ENCODE peak calls at places on chromosomes 3 and 15, in seven cellular contexts. D is A549, O is left ventricle myocardium inferior, M is PC-3, A is left lung, W is fibroblast of pulmonary artery, U is MCF 10A. K is an unnamed sample.

GRCh38 chr3:171101982-171102610 is 75.6 kb upstream of the SLC2A2 start:
- DNase-seq in U (peak; percentile 53), O (no peak), D (no peak), A (no peak), W (peak; percentile 71), M (peak; percentile 66), K (peak; percentile 45)

GRCh38 chr3:153614563-153614962 is 452.5 kb downstream of the RAP2B start:
- DNase-seq in A (no peak), M (no peak), O (no peak), W (peak; percentile 92), U (peak; percentile 96), D (no peak), K (peak; percentile 80)

GRCh38 chr3:138186803-138187295 is 252 bp upstream of the ARMC8 start:
- DNase-seq in U (peak; percentile 87), A (peak; percentile 92), W (peak; percentile 91), D (peak; percentile 91), O (peak; percentile 93), M (peak; percentile 81), K (peak; percentile 98)

GRCh38 chr15:64931381-64931780 is 19.7 kb downstream of the ANKDD1A start:
- DNase-seq in W (no peak), D (no peak), O (no peak), U (no peak), M (no peak), A (no peak), K (no peak)

GRCh38 chr3:129892486-129892856 is 1.0 kb downstream of the TMCC1 start:
- DNase-seq in M (no peak), A (no peak), D (no peak), U (no peak), W (no peak), O (no peak), K (no peak)

GRCh38 chr3:125511420-125512094 is 8.4 kb downstream of the SNX4 start:
- DNase-seq in W (no peak), A (no peak), M (no peak), O (no peak), D (no peak), U (no peak), K (no peak)

GRCh38 chr15:98063871-98064270 is 103.4 kb downstream of the ARRDC4 start:
- DNase-seq in W (no peak), U (no peak), A (no peak), M (no peak), D (no peak), O (no peak), K (no peak)

GRCh38 chr3:126956866-126957650 is 25.9 kb upstream of the PLXNA1 start:
- DNase-seq in A (peak; percentile 27), O (peak; percentile 8), W (no peak), U (no peak), D (no peak), M (no peak), K (peak; percentile 70)

GRCh38 chr3:22542311-22542710 is 660.8 kb upstream of the UBE2E2 start:
- DNase-seq in U (peak; percentile 58), D (no peak), A (no peak), W (peak; percentile 2), O (no peak), M (peak; percentile 79), K (peak; percentile 6)

GRCh38 chr15:62439543-62440016 is 274.5 kb upstream of the C2CD4B start:
- DNase-seq in M (no peak), W (peak; percentile 42), O (no peak), U (no peak), A (no peak), D (no peak), K (no peak)

GRCh38 chr15:53808058-53808703 is 48.7 kb upstream of the WDR72 start:
- DNase-seq in A (no peak), D (peak; percentile 3), M (peak; percentile 13), O (no peak), U (peak; percentile 12), W (peak; percentile 6), K (peak; percentile 36)

GRCh38 chr15:87863152-87863551 is 393.4 kb downstream of the NTRK3 start:
- DNase-seq in D (no peak), W (peak; percentile 38), M (no peak), U (no peak), A (no peak), O (no peak), K (peak; percentile 12)

GRCh38 chr3:13587442-13587841 is 38.5 kb downstream of the FBLN2 start:
- DNase-seq in O (no peak), U (no peak), D (no peak), A (no peak), M (no peak), W (no peak), K (no peak)

GRCh38 chr15:100101389-100102089 is 240.2 kb downstream of the ADAMTS17 start:
- DNase-seq in D (no peak), M (no peak), A (no peak), O (no peak), W (no peak), U (no peak), K (no peak)

GRCh38 chr3:46628980-46629379 is 16.7 kb downstream of the FAM240A start:
- DNase-seq in M (no peak), W (no peak), D (no peak), O (no peak), A (no peak), U (no peak), K (no peak)

GRCh38 chr15:77354064-77354463 is 65.8 kb downstream of the PEAK1 start:
- DNase-seq in D (peak; percentile 26), M (peak; percentile 63), O (no peak), U (peak; percentile 69), W (no peak), A (no peak), K (peak; percentile 48)

GRCh38 chr3:52331906-52332305 is 15.8 kb downstream of the DNAH1 start:
- DNase-seq in U (no peak), D (no peak), O (no peak), W (no peak), M (no peak), A (no peak), K (no peak)

GRCh38 chr3:48716508-48716981 is 476 bp downstream of the IP6K2 start:
- DNase-seq in D (no peak), A (peak; percentile 35), U (no peak), W (no peak), O (no peak), M (no peak), K (no peak)

GRCh38 chr3:117016359-117016758 is 306.8 kb downstream of the TUSC7 start:
- DNase-seq in O (no peak), M (no peak), A (no peak), D (no peak), W (no peak), U (no peak), K (no peak)

GRCh38 chr15:98725874-98726273 is 77.5 kb downstream of the IGF1R start:
- DNase-seq in A (no peak), D (no peak), U (no peak), O (no peak), W (no peak), M (no peak), K (no peak)

DNA sequence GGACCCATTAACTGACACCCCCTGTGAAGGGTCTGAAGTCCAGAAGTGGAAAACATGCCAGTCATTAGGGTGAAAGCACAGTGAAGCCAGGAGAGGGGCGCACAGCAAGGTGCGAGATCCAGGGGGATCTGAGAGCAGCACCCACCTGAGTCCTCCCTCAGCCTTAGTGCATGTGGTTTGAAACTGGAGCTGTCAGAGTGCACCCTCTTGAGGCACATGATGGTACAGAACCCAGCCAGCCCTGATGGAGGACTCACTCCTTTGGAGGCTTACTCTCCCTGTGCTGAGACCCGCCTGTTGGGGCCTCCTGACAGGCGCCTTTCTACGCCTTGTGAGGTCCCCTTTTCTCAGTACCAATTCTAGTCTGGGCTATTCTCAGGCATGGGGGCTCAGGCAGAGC is 77.8 kb downstream of the IL20RB start:
- DNase-seq in O (no peak), U (peak; percentile 31), A (no peak), M (peak; percentile 45), D (peak; percentile 28), W (peak; percentile 29), K (no peak)
- TF ChIP-seq CTCF in O (peak; percentile 25), U (no peak), A (no peak), M (peak; percentile 29), D (peak; percentile 18), W (peak; percentile 48), K (no peak)

DNA sequence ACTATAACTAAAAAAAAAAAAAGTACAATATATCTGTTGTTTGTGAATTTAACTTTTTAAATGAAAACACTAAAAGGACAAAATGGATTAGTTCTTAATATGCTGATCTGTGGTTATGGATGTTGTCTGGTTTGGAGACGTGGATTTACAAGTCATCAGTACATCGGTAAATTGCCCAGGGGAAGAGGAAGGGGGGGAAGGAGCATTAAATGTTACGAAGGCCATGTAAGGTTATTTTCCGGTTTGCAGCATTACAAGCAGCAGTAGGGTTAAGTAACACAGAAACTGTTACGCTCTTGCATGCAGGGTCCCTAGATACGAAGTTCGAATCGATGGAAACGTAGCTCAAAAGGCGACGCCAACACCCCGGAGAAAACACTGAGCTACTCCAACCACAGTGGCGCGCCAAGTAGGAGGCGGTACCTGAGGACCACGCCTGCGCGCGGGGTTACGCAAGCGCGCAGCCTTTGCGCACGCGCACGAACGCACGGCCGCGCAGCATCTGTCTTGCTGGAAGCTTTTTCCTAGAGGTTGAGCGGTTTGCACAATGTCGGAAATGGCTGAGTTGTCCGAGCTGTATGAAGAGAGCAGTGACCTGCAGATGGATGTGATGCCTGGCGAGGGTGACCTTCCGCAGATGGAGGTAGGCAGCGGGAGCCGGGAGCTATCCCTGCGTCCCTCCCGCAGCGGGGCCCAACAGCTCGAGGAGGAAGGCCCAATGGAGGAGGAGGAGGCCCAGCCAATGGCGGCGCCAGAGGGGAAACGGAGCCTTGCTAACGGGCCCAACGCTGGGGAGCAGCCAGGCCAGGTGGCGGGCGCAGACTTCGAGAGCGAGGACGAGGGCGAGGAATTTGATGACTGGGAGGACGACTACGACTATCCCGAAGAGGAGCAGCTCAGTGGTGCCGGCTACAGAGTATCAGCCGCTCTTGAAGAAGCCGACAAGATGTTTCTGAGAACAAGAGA is at the start of gene EID1:
- DNase-seq in O (peak; percentile 92), D (peak; percentile 54), W (peak; percentile 98), M (peak; percentile 92), A (peak; percentile 92), U (peak; percentile 92), K (peak; percentile 94)
- TF ChIP-seq CTCF in O (no peak), D (no peak), W (no peak), M (no peak), A (no peak), U (no peak), K (no peak)

GRCh38 chr15:96657096-96657495 is 326.6 kb downstream of the NR2F2 start:
- DNase-seq in O (no peak), M (no peak), W (no peak), U (no peak), A (no peak), D (no peak), K (no peak)
- TF ChIP-seq CTCF in O (no peak), M (no peak), W (no peak), U (peak; percentile 7), A (no peak), D (no peak), K (no peak)

GRCh38 chr3:174159629-174160028 is 699.5 kb upstream of the NAALADL2 start:
- DNase-seq in M (no peak), A (no peak), D (no peak), O (no peak), W (no peak), U (no peak), K (no peak)
- TF ChIP-seq CTCF in M (no peak), A (no peak), D (no peak), O (no peak), W (no peak), U (no peak), K (no peak)

K was measured in RWPE1.